ENCODE peak calls at places on chromosomes 12 and 14, in ten cellular contexts. F is pancreas, N is kidney, P is RWPE1, B is fibroblast of lung, A is uterus, O is A549, R is left ventricle myocardium inferior, U is lung, K is keratinocyte. W is an unnamed sample.

GRCh38 chr12:57755454-57756372 is 810 bp downstream of the MARCHF9 start:
- DNase-seq in U (no peak), A (no peak), F (peak), K (no peak), N (peak), R (peak), O (no peak), P (no peak), B (no peak), W (no peak)

GRCh38 chr12:27511031-27511722 is 12.8 kb upstream of the PPFIBP1 start:
- DNase-seq in K (no peak), U (no peak), P (no peak), A (no peak), F (no peak), R (no peak), N (no peak), B (peak), O (no peak), W (no peak)

GRCh38 chr12:124053855-124054254 is 80.8 kb downstream of the ZNF664 start:
- DNase-seq in A (peak), N (no peak), F (no peak), O (peak), K (no peak), U (peak), P (no peak), R (peak), B (peak), W (no peak)

GRCh38 chr12:103956515-103957027 is 9.1 kb upstream of the TDG start:
- DNase-seq in A (no peak), N (no peak), U (peak), O (no peak), R (no peak), F (no peak), P (peak), B (no peak), K (no peak), W (no peak)

GRCh38 chr14:101470266-101470665 is 91.0 kb upstream of the DIO3 start:
- DNase-seq in F (peak), B (no peak), R (no peak), P (no peak), U (no peak), N (no peak), A (peak), K (no peak), O (no peak), W (no peak)

GRCh38 chr12:97801471-97802045 is 339.0 kb downstream of the RMST start:
- DNase-seq in N (no peak), U (no peak), R (no peak), B (no peak), F (no peak), P (no peak), O (no peak), K (no peak), A (no peak), W (no peak)

GRCh38 chr12:9365296-9365695 is 157.1 kb upstream of the PZP start:
- DNase-seq in B (peak), R (no peak), O (no peak), U (no peak), A (no peak), F (no peak), N (no peak), P (no peak), K (no peak), W (no peak)

GRCh38 chr14:21194597-21194996 is 38.7 kb upstream of the OR5AU1 start:
- DNase-seq in P (no peak), K (no peak), O (no peak), B (no peak), R (no peak), N (no peak), A (no peak), F (no peak), U (no peak), W (no peak)

GRCh38 chr12:120468271-120468845 is 1.2 kb downstream of the SRSF9 start:
- DNase-seq in F (no peak), P (peak), A (no peak), O (peak), U (peak), K (no peak), N (no peak), B (peak), R (no peak), W (no peak)

GRCh38 chr12:115895247-115895646 is 382.2 kb downstream of the MED13L start:
- DNase-seq in B (no peak), R (no peak), F (no peak), O (peak), A (no peak), P (no peak), K (no peak), N (no peak), U (no peak), W (no peak)

GRCh38 chr12:67155863-67156262 is 113.3 kb upstream of the CAND1 start:
- DNase-seq in R (no peak), U (no peak), A (no peak), N (no peak), K (no peak), O (no peak), P (peak), B (peak), F (no peak), W (peak)

GRCh38 chr14:98855926-98856325 is 416.1 kb downstream of the BCL11B start:
- DNase-seq in F (no peak), K (no peak), P (no peak), A (no peak), U (no peak), O (no peak), N (no peak), R (no peak), B (no peak), W (no peak)

GRCh38 chr12:117042171-117042809 is 56.9 kb downstream of the TESC start:
- DNase-seq in F (peak), O (peak), B (peak), A (no peak), U (no peak), P (no peak), R (no peak), K (no peak), N (no peak), W (no peak)

GRCh38 chr12:117105902-117106301 is 6.7 kb upstream of the TESC start:
- DNase-seq in F (no peak), R (no peak), B (no peak), P (peak), O (no peak), U (no peak), N (no peak), A (no peak), K (no peak), W (peak)

GRCh38 chr12:103620395-103620794 is 33.3 kb downstream of the STAB2 start:
- DNase-seq in A (no peak), K (no peak), N (no peak), R (no peak), O (no peak), U (no peak), P (no peak), F (no peak), B (no peak), W (no peak)

GRCh38 chr12:91774471-91774921 is 371.1 kb downstream of the BTG1 start:
- DNase-seq in A (peak), F (no peak), N (no peak), U (no peak), K (peak), P (no peak), B (peak), R (no peak), O (no peak), W (no peak)

GRCh38 chr12:47987411-47988072 is 16.7 kb downstream of the COL2A1 start:
- DNase-seq in K (no peak), N (peak), O (no peak), U (no peak), B (peak), A (no peak), P (no peak), F (peak), R (no peak), W (no peak)

GRCh38 chr14:74574092-74574438 is 38.0 kb downstream of the LTBP2 start:
- DNase-seq in N (no peak), P (no peak), B (peak), F (no peak), K (no peak), R (no peak), U (no peak), O (no peak), A (no peak), W (no peak)

GRCh38 chr12:132173135-132174014 is 29.1 kb downstream of the NOC4L start:
- DNase-seq in B (no peak), P (no peak), U (no peak), A (no peak), R (peak), K (no peak), N (peak), O (no peak), F (no peak), W (no peak)

GRCh38 chr12:2052861-2053674 is at the start of gene CACNA1C:
- DNase-seq in B (peak), U (no peak), P (peak), K (no peak), O (no peak), A (peak), N (peak), F (no peak), R (peak), W (no peak)

GRCh38 chr12:77995436-77996167 is 164.9 kb downstream of the NAV3 start:
- DNase-seq in N (no peak), B (peak), O (peak), F (no peak), P (peak), R (no peak), K (peak), A (no peak), U (no peak), W (peak)

GRCh38 chr14:61950340-61950739 is 188.1 kb downstream of the SNAPC1 start:
- DNase-seq in K (no peak), R (no peak), B (no peak), N (no peak), U (no peak), O (no peak), P (no peak), F (no peak), A (no peak), W (no peak)

GRCh38 chr14:64703393-64704144 is 655 bp upstream of the PLEKHG3 start:
- DNase-seq in K (no peak), A (no peak), O (no peak), R (no peak), N (no peak), U (no peak), P (no peak), F (no peak), B (peak), W (no peak)

GRCh38 chr14:100222219-100223093 is 16.5 kb upstream of the YY1 start:
- DNase-seq in F (no peak), U (no peak), O (no peak), R (no peak), K (no peak), B (no peak), N (no peak), P (no peak), A (no peak), W (no peak)

GRCh38 chr12:93573552-93574223 is 1.2 kb downstream of the SOCS2 start:
- DNase-seq in P (no peak), O (no peak), B (peak), F (no peak), K (no peak), U (no peak), N (no peak), A (peak), R (no peak), W (no peak)

GRCh38 chr12:63940295-63940997 is 95.9 kb downstream of the SRGAP1 start:
- DNase-seq in U (no peak), P (no peak), O (no peak), A (no peak), B (peak), K (no peak), F (no peak), R (no peak), N (no peak), W (no peak)

GRCh38 chr12:56633465-56634241 is 3.5 kb upstream of the BAZ2A start:
- DNase-seq in N (no peak), O (no peak), F (no peak), A (no peak), U (no peak), B (no peak), K (no peak), P (no peak), R (no peak), W (no peak)
- H3K27ac ChIP-seq in N (peak), O (peak), F (peak), A (peak), U (peak), B (no peak), K (peak), P (peak), R (peak), W (peak)

GRCh38 chr12:28606967-28607557 is 416.8 kb downstream of the CCDC91 start:
- DNase-seq in N (no peak), U (no peak), K (no peak), F (no peak), O (no peak), A (no peak), B (no peak), R (no peak), P (no peak), W (no peak)

GRCh38 chr12:28610401-28611114 is 420.3 kb downstream of the CCDC91 start:
- DNase-seq in A (no peak), N (no peak), K (no peak), O (no peak), P (no peak), U (no peak), B (peak), R (no peak), F (no peak), W (no peak)

GRCh38 chr12:28611501-28611900 is 421.2 kb downstream of the CCDC91 start:
- DNase-seq in A (no peak), F (no peak), N (no peak), K (no peak), O (no peak), R (no peak), U (no peak), P (no peak), B (no peak), W (no peak)

DNA sequence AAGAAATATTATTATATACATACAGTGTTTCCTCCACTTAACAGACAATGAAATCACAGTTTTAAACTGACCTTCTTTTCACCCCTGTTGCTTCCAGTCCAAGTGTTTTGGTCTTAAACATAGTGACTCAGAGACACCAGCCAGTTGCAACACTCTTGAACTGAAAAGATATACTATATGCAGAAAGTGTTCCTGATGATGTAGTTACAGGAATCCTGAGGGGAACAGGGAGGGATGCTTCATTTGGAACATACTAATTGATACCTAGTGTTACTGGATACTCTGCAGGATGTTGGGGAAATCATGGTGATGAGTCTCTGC is 420.8 kb downstream of the CCDC91 start:
- DNase-seq in U (no peak), R (no peak), O (no peak), N (no peak), B (peak), A (peak), P (peak), F (no peak), K (no peak), W (peak)
- H3K27ac ChIP-seq in U (no peak), R (no peak), O (peak), N (no peak), B (no peak), A (no peak), P (no peak), F (no peak), K (no peak), W (no peak)

GRCh38 chr12:49133590-49133989 is 2.4 kb upstream of the TUBA1B start:
- DNase-seq in O (no peak), K (no peak), U (no peak), N (no peak), F (no peak), A (no peak), R (no peak), P (no peak), B (no peak), W (no peak)
- H3K27ac ChIP-seq in O (no peak), K (no peak), U (no peak), N (no peak), F (no peak), A (peak), R (peak), P (no peak), B (no peak), W (no peak)

DNA sequence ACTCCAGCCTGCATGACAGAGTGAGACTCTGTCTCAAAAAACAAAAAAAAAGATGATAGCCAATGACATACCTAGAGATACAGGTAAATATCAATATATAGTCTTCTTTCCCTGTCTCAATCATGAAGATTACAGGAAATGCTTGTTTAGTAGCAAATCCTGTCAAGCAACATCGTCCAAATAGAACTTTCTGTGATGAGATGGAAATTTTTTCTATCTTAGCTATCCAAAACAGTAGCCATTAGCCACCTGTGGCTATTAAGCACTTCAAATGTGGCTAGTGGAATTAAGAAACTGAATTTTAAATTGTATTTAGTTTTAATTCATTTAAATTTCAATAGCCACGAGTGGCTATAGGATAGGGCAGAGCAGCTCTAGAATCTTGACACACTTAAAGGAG is 33.2 kb upstream of the RIC8B start:
- DNase-seq in P (no peak), F (no peak), A (no peak), U (no peak), B (no peak), K (no peak), R (no peak), N (no peak), O (no peak), W (no peak)
- H3K27ac ChIP-seq in P (no peak), F (no peak), A (no peak), U (no peak), B (no peak), K (no peak), R (no peak), N (no peak), O (no peak), W (no peak)

GRCh38 chr14:23629204-23629603 is 7.0 kb upstream of the DHRS2 start:
- DNase-seq in O (no peak), F (no peak), A (no peak), K (no peak), N (no peak), R (no peak), P (no peak), U (no peak), B (no peak), W (no peak)
- H3K27ac ChIP-seq in O (no peak), F (no peak), A (no peak), K (no peak), N (no peak), R (no peak), P (no peak), U (no peak), B (no peak), W (no peak)

W was measured in epithelial cell of prostate.